ENCODE peak calls at places on chromosomes 2 and 18, in ten cellular contexts. One of them, this sample, is unnamed.

GRCh38 chr2:222174450-222174849 is 124.3 kb downstream of the PAX3 start:
- DNase-seq in substantia nigra: no peak
- DNase-seq in heart left ventricle: no peak
- DNase-seq in A673: no peak
- DNase-seq in WERI-Rb-1: no peak
- DNase-seq in heart right ventricle: no peak
- DNase-seq in kidney: no peak
- DNase-seq in neural progenitor cell: peak
- DNase-seq in trophoblast cell: no peak
- DNase-seq in pancreas: no peak
- DNase-seq in this sample: no peak

GRCh38 chr18:65941482-65941881 is 190.7 kb downstream of the CDH7 start:
- DNase-seq in neural progenitor cell: no peak
- DNase-seq in heart left ventricle: no peak
- DNase-seq in WERI-Rb-1: no peak
- DNase-seq in pancreas: no peak
- DNase-seq in heart right ventricle: no peak
- DNase-seq in trophoblast cell: no peak
- DNase-seq in kidney: no peak
- DNase-seq in substantia nigra: no peak
- DNase-seq in A673: no peak
- DNase-seq in this sample: no peak

GRCh38 chr2:98472961-98473746 is 28.5 kb downstream of the INPP4A start:
- DNase-seq in heart left ventricle: no peak
- DNase-seq in WERI-Rb-1: no peak
- DNase-seq in trophoblast cell: no peak
- DNase-seq in substantia nigra: no peak
- DNase-seq in heart right ventricle: no peak
- DNase-seq in pancreas: no peak
- DNase-seq in kidney: no peak
- DNase-seq in A673: no peak
- DNase-seq in neural progenitor cell: no peak
- DNase-seq in this sample: no peak

GRCh38 chr2:122358729-122359128 is 603.3 kb downstream of the TSN start:
- DNase-seq in pancreas: no peak
- DNase-seq in substantia nigra: no peak
- DNase-seq in heart right ventricle: no peak
- DNase-seq in heart left ventricle: no peak
- DNase-seq in A673: no peak
- DNase-seq in trophoblast cell: no peak
- DNase-seq in WERI-Rb-1: no peak
- DNase-seq in kidney: no peak
- DNase-seq in neural progenitor cell: no peak
- DNase-seq in this sample: no peak

GRCh38 chr2:196959750-196960392 is 33.4 kb upstream of the PGAP1 start:
- DNase-seq in kidney: no peak
- DNase-seq in heart right ventricle: no peak
- DNase-seq in heart left ventricle: no peak
- DNase-seq in substantia nigra: no peak
- DNase-seq in trophoblast cell: no peak
- DNase-seq in neural progenitor cell: no peak
- DNase-seq in pancreas: no peak
- DNase-seq in A673: no peak
- DNase-seq in WERI-Rb-1: no peak
- DNase-seq in this sample: no peak

GRCh38 chr2:140275427-140275826 is 1495.2 kb upstream of the NXPH2 start:
- DNase-seq in heart left ventricle: no peak
- DNase-seq in heart right ventricle: no peak
- DNase-seq in pancreas: no peak
- DNase-seq in neural progenitor cell: no peak
- DNase-seq in WERI-Rb-1: no peak
- DNase-seq in kidney: no peak
- DNase-seq in substantia nigra: no peak
- DNase-seq in A673: no peak
- DNase-seq in trophoblast cell: peak
- DNase-seq in this sample: no peak

GRCh38 chr2:120245933-120246332 is 6.7 kb upstream of the RALB start:
- DNase-seq in pancreas: no peak
- DNase-seq in A673: no peak
- DNase-seq in kidney: no peak
- DNase-seq in heart left ventricle: no peak
- DNase-seq in neural progenitor cell: no peak
- DNase-seq in WERI-Rb-1: no peak
- DNase-seq in heart right ventricle: no peak
- DNase-seq in trophoblast cell: no peak
- DNase-seq in substantia nigra: no peak
- DNase-seq in this sample: no peak

GRCh38 chr18:45764000-45764686 is 40.2 kb downstream of the SLC14A1 start:
- DNase-seq in kidney: no peak
- DNase-seq in substantia nigra: no peak
- DNase-seq in trophoblast cell: no peak
- DNase-seq in heart left ventricle: no peak
- DNase-seq in WERI-Rb-1: no peak
- DNase-seq in pancreas: no peak
- DNase-seq in A673: peak
- DNase-seq in heart right ventricle: no peak
- DNase-seq in neural progenitor cell: no peak
- DNase-seq in this sample: no peak

GRCh38 chr2:70005752-70006446 is 44.5 kb upstream of the ASPRV1 start:
- DNase-seq in heart right ventricle: no peak
- DNase-seq in kidney: peak
- DNase-seq in pancreas: no peak
- DNase-seq in WERI-Rb-1: no peak
- DNase-seq in trophoblast cell: no peak
- DNase-seq in A673: no peak
- DNase-seq in neural progenitor cell: no peak
- DNase-seq in substantia nigra: no peak
- DNase-seq in heart left ventricle: no peak
- DNase-seq in this sample: peak

GRCh38 chr2:238424313-238424700 is 2.4 kb upstream of the ASB1 start:
- DNase-seq in heart left ventricle: no peak
- DNase-seq in A673: no peak
- DNase-seq in substantia nigra: no peak
- DNase-seq in trophoblast cell: no peak
- DNase-seq in neural progenitor cell: no peak
- DNase-seq in kidney: no peak
- DNase-seq in heart right ventricle: no peak
- DNase-seq in WERI-Rb-1: no peak
- DNase-seq in pancreas: no peak
- DNase-seq in this sample: no peak

GRCh38 chr2:77725045-77725444 is 202.9 kb upstream of the LRRTM4 start:
- DNase-seq in trophoblast cell: no peak
- DNase-seq in neural progenitor cell: no peak
- DNase-seq in A673: no peak
- DNase-seq in pancreas: no peak
- DNase-seq in heart left ventricle: no peak
- DNase-seq in substantia nigra: no peak
- DNase-seq in WERI-Rb-1: no peak
- DNase-seq in heart right ventricle: no peak
- DNase-seq in kidney: no peak
- DNase-seq in this sample: no peak

GRCh38 chr2:223837290-223838061 is at the start of gene AP1S3:
- DNase-seq in WERI-Rb-1: peak
- DNase-seq in A673: peak
- DNase-seq in neural progenitor cell: peak
- DNase-seq in trophoblast cell: peak
- DNase-seq in pancreas: peak
- DNase-seq in substantia nigra: no peak
- DNase-seq in kidney: peak
- DNase-seq in heart right ventricle: peak
- DNase-seq in heart left ventricle: peak
- DNase-seq in this sample: no peak
- H3K27ac ChIP-seq in WERI-Rb-1: peak
- H3K27ac ChIP-seq in A673: peak
- H3K27ac ChIP-seq in neural progenitor cell: no peak
- H3K27ac ChIP-seq in trophoblast cell: no peak
- H3K27ac ChIP-seq in pancreas: peak
- H3K27ac ChIP-seq in substantia nigra: no peak
- H3K27ac ChIP-seq in kidney: peak
- H3K27ac ChIP-seq in heart right ventricle: no peak
- H3K27ac ChIP-seq in heart left ventricle: no peak
- H3K27ac ChIP-seq in this sample: peak

GRCh38 chr2:106143495-106144215 is 50.4 kb downstream of the UXS1 start:
- DNase-seq in pancreas: no peak
- DNase-seq in A673: peak
- DNase-seq in neural progenitor cell: no peak
- DNase-seq in substantia nigra: no peak
- DNase-seq in kidney: no peak
- DNase-seq in heart right ventricle: no peak
- DNase-seq in WERI-Rb-1: peak
- DNase-seq in heart left ventricle: no peak
- DNase-seq in trophoblast cell: peak
- DNase-seq in this sample: no peak

GRCh38 chr2:106147159-106147558 is 46.9 kb downstream of the UXS1 start:
- DNase-seq in neural progenitor cell: no peak
- DNase-seq in A673: no peak
- DNase-seq in trophoblast cell: peak
- DNase-seq in heart left ventricle: no peak
- DNase-seq in WERI-Rb-1: no peak
- DNase-seq in heart right ventricle: no peak
- DNase-seq in kidney: no peak
- DNase-seq in pancreas: no peak
- DNase-seq in substantia nigra: no peak
- DNase-seq in this sample: no peak

GRCh38 chr2:106142683-106143082 is 51.4 kb downstream of the UXS1 start:
- DNase-seq in neural progenitor cell: no peak
- DNase-seq in heart left ventricle: no peak
- DNase-seq in kidney: no peak
- DNase-seq in heart right ventricle: no peak
- DNase-seq in pancreas: no peak
- DNase-seq in WERI-Rb-1: no peak
- DNase-seq in trophoblast cell: no peak
- DNase-seq in A673: no peak
- DNase-seq in substantia nigra: no peak
- DNase-seq in this sample: no peak

GRCh38 chr2:106147665-106148064 is 46.4 kb downstream of the UXS1 start:
- DNase-seq in substantia nigra: no peak
- DNase-seq in pancreas: no peak
- DNase-seq in trophoblast cell: no peak
- DNase-seq in A673: no peak
- DNase-seq in kidney: no peak
- DNase-seq in neural progenitor cell: no peak
- DNase-seq in WERI-Rb-1: no peak
- DNase-seq in heart right ventricle: no peak
- DNase-seq in heart left ventricle: no peak
- DNase-seq in this sample: no peak

DNA sequence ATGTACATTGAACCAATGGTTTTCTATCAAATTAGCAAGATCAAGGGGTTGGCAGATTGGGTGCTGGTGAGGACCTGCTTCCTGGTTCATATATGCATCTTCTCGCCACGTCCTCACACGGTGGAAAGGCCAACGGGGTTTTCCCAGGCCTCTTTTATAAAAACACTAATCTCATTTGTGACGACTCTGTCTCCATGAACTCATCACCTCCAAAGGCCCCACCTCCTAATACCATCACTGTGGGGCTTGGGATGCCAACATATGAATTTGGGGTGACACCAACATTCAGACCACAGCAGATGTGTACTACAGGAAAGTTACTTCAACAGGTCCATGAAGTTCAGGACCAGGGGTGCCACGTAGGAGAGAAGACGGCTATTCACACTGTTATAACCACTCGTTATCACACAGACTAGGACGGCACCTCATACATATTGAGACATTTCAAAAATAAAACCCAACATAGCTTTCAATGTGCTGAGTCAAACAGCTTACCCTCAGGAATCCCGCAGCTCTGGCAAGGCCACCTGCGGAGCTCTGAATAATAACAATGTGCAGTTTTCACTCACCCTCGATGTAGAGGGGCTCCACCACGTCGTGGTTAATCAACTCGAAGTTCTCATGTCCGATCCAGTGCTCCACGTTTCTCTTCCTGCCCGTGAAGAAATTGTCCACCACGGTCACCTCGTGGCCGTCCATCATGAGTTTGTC is 49.3 kb downstream of the UXS1 start:
- DNase-seq in heart right ventricle: no peak
- DNase-seq in neural progenitor cell: no peak
- DNase-seq in kidney: no peak
- DNase-seq in A673: peak
- DNase-seq in heart left ventricle: no peak
- DNase-seq in pancreas: no peak
- DNase-seq in trophoblast cell: no peak
- DNase-seq in substantia nigra: no peak
- DNase-seq in WERI-Rb-1: no peak
- DNase-seq in this sample: no peak
- H3K27ac ChIP-seq in heart right ventricle: no peak
- H3K27ac ChIP-seq in neural progenitor cell: no peak
- H3K27ac ChIP-seq in kidney: no peak
- H3K27ac ChIP-seq in A673: no peak
- H3K27ac ChIP-seq in heart left ventricle: no peak
- H3K27ac ChIP-seq in pancreas: no peak
- H3K27ac ChIP-seq in trophoblast cell: no peak
- H3K27ac ChIP-seq in substantia nigra: no peak
- H3K27ac ChIP-seq in WERI-Rb-1: no peak
- H3K27ac ChIP-seq in this sample: no peak

DNA sequence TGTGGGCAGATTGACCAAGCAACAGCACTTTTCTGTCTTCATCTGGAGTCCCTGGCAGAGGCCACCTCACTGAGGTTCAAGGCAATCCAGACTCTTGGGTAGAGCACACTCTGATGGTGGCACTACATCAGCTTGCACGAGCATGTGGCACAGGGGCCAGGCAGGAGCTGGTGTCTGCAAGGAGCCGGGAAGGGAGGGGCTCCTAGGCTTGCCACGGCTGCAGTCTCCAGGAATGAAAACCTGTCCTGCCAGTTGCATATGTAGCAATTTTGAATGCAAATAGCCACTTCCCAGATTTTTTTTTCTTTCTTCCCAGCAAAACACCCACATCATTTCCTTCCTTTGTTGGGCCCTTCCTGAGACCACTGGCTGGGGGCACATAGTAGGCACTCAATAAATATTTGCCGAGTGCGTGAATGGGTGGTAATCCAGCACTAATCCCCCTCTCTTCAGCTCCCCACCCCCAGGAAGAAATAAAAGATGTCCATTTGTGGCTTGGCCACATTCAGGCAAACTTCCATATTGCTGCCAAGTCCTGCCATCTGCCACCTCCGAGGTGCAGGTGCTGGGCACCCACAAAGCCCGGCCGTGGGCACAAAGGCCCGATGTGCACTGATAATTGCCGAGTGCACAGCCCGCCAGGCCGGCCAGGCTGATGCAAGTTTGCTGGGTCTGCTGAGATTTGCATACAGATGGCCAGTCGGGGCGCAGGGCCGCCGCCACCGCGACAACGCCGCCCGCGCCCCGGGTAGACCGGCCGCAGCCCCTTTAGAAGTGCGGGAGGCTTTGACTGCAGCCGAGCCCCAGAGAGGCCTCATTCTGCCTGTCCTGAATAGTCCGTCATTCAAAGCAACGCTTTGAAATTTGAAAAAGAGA is 72.5 kb downstream of the MYCN start:
- DNase-seq in A673: no peak
- DNase-seq in pancreas: no peak
- DNase-seq in heart left ventricle: no peak
- DNase-seq in heart right ventricle: no peak
- DNase-seq in substantia nigra: peak
- DNase-seq in kidney: no peak
- DNase-seq in trophoblast cell: peak
- DNase-seq in neural progenitor cell: peak
- DNase-seq in WERI-Rb-1: no peak
- DNase-seq in this sample: no peak
- H3K27ac ChIP-seq in A673: no peak
- H3K27ac ChIP-seq in pancreas: no peak
- H3K27ac ChIP-seq in heart left ventricle: no peak
- H3K27ac ChIP-seq in heart right ventricle: no peak
- H3K27ac ChIP-seq in substantia nigra: peak
- H3K27ac ChIP-seq in kidney: no peak
- H3K27ac ChIP-seq in trophoblast cell: peak
- H3K27ac ChIP-seq in neural progenitor cell: no peak
- H3K27ac ChIP-seq in WERI-Rb-1: no peak
- H3K27ac ChIP-seq in this sample: no peak

GRCh38 chr2:145751634-145752033 is 1231.7 kb upstream of the ZEB2 start:
- DNase-seq in A673: peak
- DNase-seq in substantia nigra: no peak
- DNase-seq in heart right ventricle: no peak
- DNase-seq in neural progenitor cell: no peak
- DNase-seq in pancreas: no peak
- DNase-seq in WERI-Rb-1: no peak
- DNase-seq in heart left ventricle: peak
- DNase-seq in kidney: no peak
- DNase-seq in trophoblast cell: peak
- DNase-seq in this sample: no peak
- H3K27ac ChIP-seq in A673: peak
- H3K27ac ChIP-seq in substantia nigra: no peak
- H3K27ac ChIP-seq in heart right ventricle: peak
- H3K27ac ChIP-seq in neural progenitor cell: no peak
- H3K27ac ChIP-seq in pancreas: no peak
- H3K27ac ChIP-seq in WERI-Rb-1: no peak
- H3K27ac ChIP-seq in heart left ventricle: peak
- H3K27ac ChIP-seq in kidney: no peak
- H3K27ac ChIP-seq in trophoblast cell: no peak
- H3K27ac ChIP-seq in this sample: peak